ENCODE peak calls at places on chromosomes 11 and 22, in four cellular contexts. One of them, this sample, is unnamed.

GRCh38 chr11:69462106-69463045 is 19.1 kb upstream of the LINC01488 start:
- DNase-seq in neural progenitor cell: no peak
- DNase-seq in fibroblast of pulmonary artery: peak
- DNase-seq in thyroid gland: no peak
- DNase-seq in this sample: no peak

GRCh38 chr11:120432056-120433018 is 79.2 kb upstream of the GRIK4 start:
- DNase-seq in fibroblast of pulmonary artery: peak
- DNase-seq in neural progenitor cell: no peak
- DNase-seq in thyroid gland: no peak
- DNase-seq in this sample: no peak

GRCh38 chr11:117045956-117046355 is 52.3 kb downstream of the SIK3 start:
- DNase-seq in fibroblast of pulmonary artery: peak
- DNase-seq in thyroid gland: no peak
- DNase-seq in neural progenitor cell: no peak
- DNase-seq in this sample: no peak

GRCh38 chr11:108198833-108199232 is 23.6 kb downstream of the NPAT start:
- DNase-seq in fibroblast of pulmonary artery: no peak
- DNase-seq in thyroid gland: no peak
- DNase-seq in neural progenitor cell: no peak
- DNase-seq in this sample: no peak

GRCh38 chr11:13891911-13892310 is 70.6 kb upstream of the SPON1 start:
- DNase-seq in thyroid gland: no peak
- DNase-seq in neural progenitor cell: no peak
- DNase-seq in fibroblast of pulmonary artery: no peak
- DNase-seq in this sample: no peak

GRCh38 chr11:115623021-115623451 is 118.8 kb upstream of the CADM1 start:
- DNase-seq in neural progenitor cell: peak
- DNase-seq in fibroblast of pulmonary artery: peak
- DNase-seq in thyroid gland: peak
- DNase-seq in this sample: no peak

GRCh38 chr22:32849501-32849900 is 48.0 kb downstream of the TIMP3 start:
- DNase-seq in fibroblast of pulmonary artery: no peak
- DNase-seq in thyroid gland: peak
- DNase-seq in neural progenitor cell: no peak
- DNase-seq in this sample: no peak

GRCh38 chr22:37525073-37525745 is 6.0 kb upstream of the CARD10 start:
- DNase-seq in thyroid gland: no peak
- DNase-seq in fibroblast of pulmonary artery: peak
- DNase-seq in neural progenitor cell: no peak
- DNase-seq in this sample: no peak

GRCh38 chr11:96084610-96085348 is 160.9 kb upstream of the MTMR2 start:
- DNase-seq in fibroblast of pulmonary artery: no peak
- DNase-seq in thyroid gland: no peak
- DNase-seq in neural progenitor cell: no peak
- DNase-seq in this sample: no peak

GRCh38 chr11:102546923-102547471 is 16.4 kb upstream of the MMP7 start:
- DNase-seq in fibroblast of pulmonary artery: no peak
- DNase-seq in thyroid gland: peak
- DNase-seq in neural progenitor cell: no peak
- DNase-seq in this sample: no peak

GRCh38 chr11:105648762-105649161 is 38.9 kb downstream of the GRIA4 start:
- DNase-seq in thyroid gland: no peak
- DNase-seq in fibroblast of pulmonary artery: no peak
- DNase-seq in neural progenitor cell: no peak
- DNase-seq in this sample: no peak

GRCh38 chr22:17921871-17922821 is 102.2 kb downstream of the MICAL3 start:
- DNase-seq in thyroid gland: peak
- DNase-seq in neural progenitor cell: peak
- DNase-seq in fibroblast of pulmonary artery: no peak
- DNase-seq in this sample: no peak

GRCh38 chr11:61814242-61814957 is 2.4 kb downstream of the FADS1 start:
- DNase-seq in thyroid gland: peak
- DNase-seq in fibroblast of pulmonary artery: peak
- DNase-seq in neural progenitor cell: peak
- DNase-seq in this sample: peak

GRCh38 chr11:6640985-6641701 is 14.5 kb downstream of the DCHS1 start:
- DNase-seq in thyroid gland: no peak
- DNase-seq in neural progenitor cell: no peak
- DNase-seq in fibroblast of pulmonary artery: no peak
- DNase-seq in this sample: no peak

DNA sequence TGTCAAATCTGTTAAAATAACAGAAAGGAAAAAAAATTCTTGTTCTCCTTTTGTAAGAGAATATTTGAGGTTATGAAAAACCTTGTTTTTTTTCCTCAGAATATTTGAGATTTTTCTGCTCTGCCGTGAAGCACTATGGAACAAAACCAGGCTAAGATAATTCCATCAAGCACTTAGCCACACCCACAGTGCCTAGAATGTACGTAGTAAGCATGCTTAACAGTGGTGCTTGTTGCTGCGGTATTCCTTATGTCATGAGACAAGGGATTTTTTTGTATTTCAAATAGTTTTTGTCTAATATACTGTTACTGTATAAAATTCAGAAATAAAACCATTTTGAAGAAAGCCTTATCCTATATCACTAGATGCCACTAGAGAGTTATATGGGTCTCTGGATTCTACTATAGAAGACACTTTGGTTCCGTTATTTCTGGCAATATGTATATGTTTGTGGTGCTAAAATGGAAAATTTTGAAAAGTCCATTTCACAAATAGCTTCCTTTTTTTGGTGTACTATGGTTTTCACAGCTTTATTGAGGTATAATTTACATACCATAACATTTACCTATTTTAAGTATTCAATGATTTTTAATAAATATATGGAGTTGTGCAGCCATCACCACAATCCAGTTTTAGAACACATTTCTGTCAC is 23.7 kb downstream of the PDHX start:
- DNase-seq in fibroblast of pulmonary artery: peak
- DNase-seq in thyroid gland: peak
- DNase-seq in neural progenitor cell: no peak
- DNase-seq in this sample: no peak
- TF ChIP-seq CTCF in fibroblast of pulmonary artery: no peak
- TF ChIP-seq CTCF in thyroid gland: no peak
- TF ChIP-seq CTCF in neural progenitor cell: no peak
- TF ChIP-seq CTCF in this sample: no peak

DNA sequence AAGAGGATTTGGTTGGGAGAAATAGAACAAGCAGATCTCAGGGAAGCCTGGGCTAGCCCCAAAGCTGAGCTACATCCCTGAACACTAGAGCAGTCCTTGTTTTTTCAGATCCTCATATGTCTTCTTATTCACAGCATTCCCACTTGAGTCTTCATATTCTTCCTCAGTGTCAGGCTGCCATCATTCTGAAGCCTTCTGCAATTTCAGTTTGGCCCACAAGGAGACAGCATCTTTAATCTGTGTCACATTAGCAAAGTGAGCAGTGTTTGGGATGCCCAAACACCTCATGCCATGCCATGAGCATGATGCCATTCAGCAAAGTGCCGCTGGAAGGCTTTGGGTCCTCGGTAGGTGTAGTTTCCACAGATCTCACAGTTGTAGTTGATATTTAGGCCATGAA is 56.6 kb downstream of the SCN3B start:
- DNase-seq in thyroid gland: no peak
- DNase-seq in fibroblast of pulmonary artery: no peak
- DNase-seq in neural progenitor cell: no peak
- DNase-seq in this sample: no peak
- TF ChIP-seq CTCF in thyroid gland: no peak
- TF ChIP-seq CTCF in fibroblast of pulmonary artery: no peak
- TF ChIP-seq CTCF in neural progenitor cell: peak
- TF ChIP-seq CTCF in this sample: no peak

GRCh38 chr11:10303558-10304363 is 1.1 kb upstream of the ADM start:
- DNase-seq in neural progenitor cell: peak
- DNase-seq in fibroblast of pulmonary artery: peak
- DNase-seq in thyroid gland: peak
- DNase-seq in this sample: peak

GRCh38 chr11:10304495-10305261 is at the start of gene ADM:
- DNase-seq in thyroid gland: peak
- DNase-seq in neural progenitor cell: peak
- DNase-seq in fibroblast of pulmonary artery: peak
- DNase-seq in this sample: peak

GRCh38 chr11:10302294-10302743 is 2.6 kb upstream of the ADM start:
- DNase-seq in neural progenitor cell: peak
- DNase-seq in thyroid gland: no peak
- DNase-seq in fibroblast of pulmonary artery: no peak
- DNase-seq in this sample: no peak

GRCh38 chr11:10301656-10302293 is 3.1 kb upstream of the ADM start:
- DNase-seq in fibroblast of pulmonary artery: peak
- DNase-seq in thyroid gland: no peak
- DNase-seq in neural progenitor cell: no peak
- DNase-seq in this sample: no peak

DNA sequence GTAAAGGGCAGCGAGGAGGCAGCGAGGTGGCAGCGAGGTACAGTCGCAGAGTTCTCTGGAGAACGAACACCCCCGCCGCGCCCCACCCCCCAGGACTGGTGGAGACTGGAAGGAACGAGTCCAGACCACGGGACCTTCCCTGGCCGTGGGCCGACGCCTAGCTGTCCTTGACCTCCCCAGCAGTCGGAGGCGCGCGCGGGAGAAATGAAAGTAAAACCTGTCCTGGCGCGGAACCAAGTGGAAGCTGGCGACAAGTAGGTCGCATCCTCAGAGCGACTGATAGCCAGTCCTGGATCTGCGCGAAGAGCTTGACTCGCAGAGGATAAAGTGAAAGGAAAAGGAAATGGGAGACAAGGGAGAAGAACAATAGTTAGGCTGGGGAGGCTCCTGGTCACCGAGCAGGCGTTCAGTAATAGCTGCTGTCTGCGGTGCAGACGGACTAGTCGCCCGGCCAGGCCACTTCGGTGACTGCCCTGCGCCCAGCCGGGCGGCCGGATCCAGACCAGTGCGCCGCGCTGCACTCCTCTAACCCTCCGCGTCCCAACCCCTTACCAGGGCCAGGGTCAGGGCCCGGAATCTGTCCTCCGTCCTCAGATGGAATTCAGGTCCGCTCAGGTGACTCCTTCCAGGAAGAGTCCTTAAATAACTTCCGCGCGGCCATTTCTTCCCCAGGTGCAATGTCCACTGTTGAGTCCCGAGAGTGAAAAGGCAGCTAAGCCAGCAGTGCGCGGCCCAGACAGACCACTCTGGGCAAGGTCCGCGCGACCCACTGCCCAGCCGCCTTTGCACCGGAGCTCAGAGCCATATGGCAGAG is 1.9 kb upstream of the ADM start:
- DNase-seq in neural progenitor cell: peak
- DNase-seq in fibroblast of pulmonary artery: peak
- DNase-seq in thyroid gland: peak
- DNase-seq in this sample: peak
- TF ChIP-seq CTCF in neural progenitor cell: no peak
- TF ChIP-seq CTCF in fibroblast of pulmonary artery: no peak
- TF ChIP-seq CTCF in thyroid gland: no peak
- TF ChIP-seq CTCF in this sample: no peak

GRCh38 chr11:35165416-35166368 is 26.7 kb downstream of the CD44 start:
- DNase-seq in fibroblast of pulmonary artery: peak
- DNase-seq in neural progenitor cell: peak
- DNase-seq in thyroid gland: no peak
- DNase-seq in this sample: peak

GRCh38 chr11:35166369-35167360 is 27.7 kb downstream of the CD44 start:
- DNase-seq in neural progenitor cell: no peak
- DNase-seq in thyroid gland: no peak
- DNase-seq in fibroblast of pulmonary artery: peak
- DNase-seq in this sample: no peak

GRCh38 chr11:35162795-35163194 is 23.8 kb downstream of the CD44 start:
- DNase-seq in neural progenitor cell: no peak
- DNase-seq in thyroid gland: no peak
- DNase-seq in fibroblast of pulmonary artery: no peak
- DNase-seq in this sample: no peak

GRCh38 chr11:35163209-35163608 is 24.2 kb downstream of the CD44 start:
- DNase-seq in thyroid gland: no peak
- DNase-seq in fibroblast of pulmonary artery: no peak
- DNase-seq in neural progenitor cell: no peak
- DNase-seq in this sample: no peak

DNA sequence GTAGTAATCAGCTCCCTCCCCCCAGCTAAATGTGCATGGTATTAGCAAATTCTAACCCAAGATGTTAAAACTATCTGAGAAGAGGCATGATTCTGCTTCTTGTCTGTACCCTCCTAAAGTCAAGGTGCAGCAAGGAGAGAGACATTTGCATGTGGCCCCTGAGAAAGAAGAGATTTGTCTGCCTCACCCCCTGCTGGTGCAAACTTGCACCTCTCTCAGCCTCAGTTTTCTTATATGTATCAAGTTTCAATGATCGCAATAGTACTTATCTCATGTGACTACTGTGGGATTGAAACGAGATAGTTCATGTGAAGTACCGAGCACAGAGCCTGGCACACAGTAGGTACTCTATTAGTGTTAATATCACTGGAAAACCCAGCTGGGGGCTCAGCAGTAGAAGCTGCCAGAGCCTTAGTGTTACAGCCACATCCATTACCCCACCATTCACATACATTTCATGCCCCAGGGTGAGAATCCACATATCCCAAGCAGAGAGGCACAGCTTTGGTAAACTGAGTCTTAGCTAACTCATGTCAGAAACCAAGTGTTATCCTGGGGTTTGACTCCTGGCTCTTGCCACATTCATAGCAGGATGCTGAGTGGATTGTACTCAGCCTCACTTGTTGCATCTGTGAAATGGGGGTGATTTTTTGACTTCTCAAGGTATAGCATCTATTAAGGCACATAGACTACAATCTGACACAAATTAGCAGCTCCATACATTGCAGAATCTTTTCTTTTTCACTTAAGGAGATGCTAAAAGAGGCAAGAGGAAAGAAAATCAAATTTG is 24.9 kb downstream of the CD44 start:
- DNase-seq in thyroid gland: no peak
- DNase-seq in neural progenitor cell: no peak
- DNase-seq in fibroblast of pulmonary artery: no peak
- DNase-seq in this sample: no peak
- TF ChIP-seq CTCF in thyroid gland: peak
- TF ChIP-seq CTCF in neural progenitor cell: no peak
- TF ChIP-seq CTCF in fibroblast of pulmonary artery: peak
- TF ChIP-seq CTCF in this sample: no peak

This sample was measured in endothelial cell.